ENCODE peak calls at places on chromosomes 3 and 15, in seven cellular contexts. One of them, this sample, is unnamed.

GRCh38 chr3:11159421-11159904 is 5.2 kb downstream of the HRH1 start:
- DNase-seq in right cardiac atrium: peak; percentile 56
- DNase-seq in testis: no peak
- DNase-seq in heart left ventricle: peak; percentile 70
- DNase-seq in GM23248: peak; percentile 96
- DNase-seq in brain microvascular endothelial cell: peak; percentile 40
- DNase-seq in tibial artery: peak; percentile 81
- DNase-seq in this sample: no peak

GRCh38 chr3:73624363-73625123 is at the start of gene PDZRN3:
- DNase-seq in right cardiac atrium: peak; percentile 86
- DNase-seq in testis: peak; percentile 81
- DNase-seq in heart left ventricle: peak; percentile 68
- DNase-seq in GM23248: peak; percentile 95
- DNase-seq in brain microvascular endothelial cell: peak; percentile 59
- DNase-seq in tibial artery: peak; percentile 40
- DNase-seq in this sample: peak; percentile 70

GRCh38 chr3:196341142-196341541 is 3.0 kb upstream of the TM4SF19 start:
- DNase-seq in right cardiac atrium: no peak
- DNase-seq in testis: no peak
- DNase-seq in heart left ventricle: no peak
- DNase-seq in GM23248: peak; percentile 60
- DNase-seq in brain microvascular endothelial cell: peak; percentile 72
- DNase-seq in tibial artery: no peak
- DNase-seq in this sample: no peak

GRCh38 chr3:59064728-59065127 is 14.9 kb upstream of the CFAP20DC start:
- DNase-seq in right cardiac atrium: no peak
- DNase-seq in testis: no peak
- DNase-seq in heart left ventricle: no peak
- DNase-seq in GM23248: no peak
- DNase-seq in brain microvascular endothelial cell: no peak
- DNase-seq in tibial artery: no peak
- DNase-seq in this sample: no peak

GRCh38 chr15:65211157-65211982 is at the start of gene CILP:
- DNase-seq in right cardiac atrium: peak; percentile 86
- DNase-seq in testis: peak; percentile 68
- DNase-seq in heart left ventricle: peak; percentile 61
- DNase-seq in GM23248: peak; percentile 41
- DNase-seq in brain microvascular endothelial cell: peak; percentile 45
- DNase-seq in tibial artery: peak; percentile 59
- DNase-seq in this sample: peak; percentile 37

GRCh38 chr3:42503957-42504333 is 1.5 kb downstream of the VIPR1 start:
- DNase-seq in right cardiac atrium: no peak
- DNase-seq in testis: peak; percentile 4
- DNase-seq in heart left ventricle: no peak
- DNase-seq in GM23248: no peak
- DNase-seq in brain microvascular endothelial cell: no peak
- DNase-seq in tibial artery: peak; percentile 11
- DNase-seq in this sample: no peak

GRCh38 chr3:11452988-11453847 is 181.0 kb downstream of the ATG7 start:
- DNase-seq in right cardiac atrium: peak; percentile 72
- DNase-seq in testis: no peak
- DNase-seq in heart left ventricle: no peak
- DNase-seq in GM23248: peak; percentile 80
- DNase-seq in brain microvascular endothelial cell: peak; percentile 77
- DNase-seq in tibial artery: no peak
- DNase-seq in this sample: no peak

GRCh38 chr3:72517804-72518442 is 330.3 kb downstream of the SHQ1 start:
- DNase-seq in right cardiac atrium: no peak
- DNase-seq in testis: no peak
- DNase-seq in heart left ventricle: no peak
- DNase-seq in GM23248: no peak
- DNase-seq in brain microvascular endothelial cell: no peak
- DNase-seq in tibial artery: no peak
- DNase-seq in this sample: no peak

GRCh38 chr3:60046212-60046611 is 996.4 kb upstream of the CFAP20DC start:
- DNase-seq in right cardiac atrium: no peak
- DNase-seq in testis: no peak
- DNase-seq in heart left ventricle: no peak
- DNase-seq in GM23248: no peak
- DNase-seq in brain microvascular endothelial cell: no peak
- DNase-seq in tibial artery: no peak
- DNase-seq in this sample: no peak

GRCh38 chr3:54574906-54575305 is 353.0 kb downstream of the LRTM1 start:
- DNase-seq in right cardiac atrium: no peak
- DNase-seq in testis: no peak
- DNase-seq in heart left ventricle: no peak
- DNase-seq in GM23248: no peak
- DNase-seq in brain microvascular endothelial cell: no peak
- DNase-seq in tibial artery: no peak
- DNase-seq in this sample: no peak

GRCh38 chr3:55596212-55596611 is 109.1 kb upstream of the WNT5A start:
- DNase-seq in right cardiac atrium: no peak
- DNase-seq in testis: no peak
- DNase-seq in heart left ventricle: no peak
- DNase-seq in GM23248: no peak
- DNase-seq in brain microvascular endothelial cell: no peak
- DNase-seq in tibial artery: no peak
- DNase-seq in this sample: no peak

GRCh38 chr3:178505832-178506231 is 30.4 kb upstream of the KCNMB2 start:
- DNase-seq in right cardiac atrium: no peak
- DNase-seq in testis: no peak
- DNase-seq in heart left ventricle: no peak
- DNase-seq in GM23248: no peak
- DNase-seq in brain microvascular endothelial cell: no peak
- DNase-seq in tibial artery: no peak
- DNase-seq in this sample: no peak

GRCh38 chr3:149850787-149851582 is 38.0 kb downstream of the RNF13 start:
- DNase-seq in right cardiac atrium: no peak
- DNase-seq in testis: no peak
- DNase-seq in heart left ventricle: no peak
- DNase-seq in GM23248: no peak
- DNase-seq in brain microvascular endothelial cell: no peak
- DNase-seq in tibial artery: no peak
- DNase-seq in this sample: peak; percentile 5

GRCh38 chr15:40093224-40093842 is 15.3 kb downstream of the BMF start:
- DNase-seq in right cardiac atrium: no peak
- DNase-seq in testis: no peak
- DNase-seq in heart left ventricle: no peak
- DNase-seq in GM23248: peak; percentile 62
- DNase-seq in brain microvascular endothelial cell: no peak
- DNase-seq in tibial artery: no peak
- DNase-seq in this sample: no peak

GRCh38 chr3:16739416-16740091 is 134.3 kb upstream of the DAZL start:
- DNase-seq in right cardiac atrium: no peak
- DNase-seq in testis: no peak
- DNase-seq in heart left ventricle: no peak
- DNase-seq in GM23248: peak; percentile 79
- DNase-seq in brain microvascular endothelial cell: no peak
- DNase-seq in tibial artery: no peak
- DNase-seq in this sample: no peak

GRCh38 chr3:106276755-106277612 is 408.2 kb upstream of the CBLB start:
- DNase-seq in right cardiac atrium: no peak
- DNase-seq in testis: no peak
- DNase-seq in heart left ventricle: no peak
- DNase-seq in GM23248: no peak
- DNase-seq in brain microvascular endothelial cell: no peak
- DNase-seq in tibial artery: no peak
- DNase-seq in this sample: no peak

GRCh38 chr3:129112308-129113052 is 9.1 kb downstream of the RAB43 start:
- DNase-seq in right cardiac atrium: no peak
- DNase-seq in testis: no peak
- DNase-seq in heart left ventricle: no peak
- DNase-seq in GM23248: peak; percentile 44
- DNase-seq in brain microvascular endothelial cell: peak; percentile 13
- DNase-seq in tibial artery: no peak
- DNase-seq in this sample: no peak

GRCh38 chr3:25372167-25372566 is 55.9 kb upstream of the RARB start:
- DNase-seq in right cardiac atrium: no peak
- DNase-seq in testis: no peak
- DNase-seq in heart left ventricle: no peak
- DNase-seq in GM23248: peak; percentile 29
- DNase-seq in brain microvascular endothelial cell: no peak
- DNase-seq in tibial artery: no peak
- DNase-seq in this sample: no peak

GRCh38 chr3:88574210-88574609 is 424.5 kb downstream of the C3orf38 start:
- DNase-seq in right cardiac atrium: no peak
- DNase-seq in testis: no peak
- DNase-seq in heart left ventricle: no peak
- DNase-seq in GM23248: no peak
- DNase-seq in brain microvascular endothelial cell: no peak
- DNase-seq in tibial artery: no peak
- DNase-seq in this sample: no peak

GRCh38 chr3:38738630-38739395 is 77.2 kb downstream of the SCN10A start:
- DNase-seq in right cardiac atrium: peak; percentile 53
- DNase-seq in testis: peak; percentile 78
- DNase-seq in heart left ventricle: no peak
- DNase-seq in GM23248: peak; percentile 62
- DNase-seq in brain microvascular endothelial cell: peak; percentile 58
- DNase-seq in tibial artery: peak; percentile 24
- DNase-seq in this sample: peak; percentile 16

GRCh38 chr3:107347717-107348116 is 29.5 kb upstream of the CCDC54 start:
- DNase-seq in right cardiac atrium: no peak
- DNase-seq in testis: no peak
- DNase-seq in heart left ventricle: no peak
- DNase-seq in GM23248: no peak
- DNase-seq in brain microvascular endothelial cell: no peak
- DNase-seq in tibial artery: no peak
- DNase-seq in this sample: no peak

GRCh38 chr3:196098365-196098764 is 16.5 kb upstream of the TFRC start:
- DNase-seq in right cardiac atrium: no peak
- DNase-seq in testis: no peak
- DNase-seq in heart left ventricle: no peak
- DNase-seq in GM23248: no peak
- DNase-seq in brain microvascular endothelial cell: no peak
- DNase-seq in tibial artery: no peak
- DNase-seq in this sample: no peak

GRCh38 chr15:49134683-49135341 is 20.6 kb downstream of the COPS2 start:
- DNase-seq in right cardiac atrium: no peak
- DNase-seq in testis: no peak
- DNase-seq in heart left ventricle: no peak
- DNase-seq in GM23248: no peak
- DNase-seq in brain microvascular endothelial cell: peak; percentile 4
- DNase-seq in tibial artery: no peak
- DNase-seq in this sample: no peak

GRCh38 chr3:123447416-123447748 is 1.5 kb downstream of the ADCY5 start:
- DNase-seq in right cardiac atrium: peak; percentile 59
- DNase-seq in testis: peak; percentile 21
- DNase-seq in heart left ventricle: peak; percentile 44
- DNase-seq in GM23248: no peak
- DNase-seq in brain microvascular endothelial cell: no peak
- DNase-seq in tibial artery: no peak
- DNase-seq in this sample: peak; percentile 37

GRCh38 chr3:123444744-123445143 is 4.1 kb downstream of the ADCY5 start:
- DNase-seq in right cardiac atrium: no peak
- DNase-seq in testis: no peak
- DNase-seq in heart left ventricle: no peak
- DNase-seq in GM23248: no peak
- DNase-seq in brain microvascular endothelial cell: no peak
- DNase-seq in tibial artery: no peak
- DNase-seq in this sample: no peak

GRCh38 chr3:123446610-123447109 is 2.2 kb downstream of the ADCY5 start:
- DNase-seq in right cardiac atrium: no peak
- DNase-seq in testis: no peak
- DNase-seq in heart left ventricle: no peak
- DNase-seq in GM23248: no peak
- DNase-seq in brain microvascular endothelial cell: no peak
- DNase-seq in tibial artery: no peak
- DNase-seq in this sample: no peak

GRCh38 chr3:123445702-123446101 is 3.2 kb downstream of the ADCY5 start:
- DNase-seq in right cardiac atrium: no peak
- DNase-seq in testis: no peak
- DNase-seq in heart left ventricle: no peak
- DNase-seq in GM23248: no peak
- DNase-seq in brain microvascular endothelial cell: no peak
- DNase-seq in tibial artery: no peak
- DNase-seq in this sample: no peak

DNA sequence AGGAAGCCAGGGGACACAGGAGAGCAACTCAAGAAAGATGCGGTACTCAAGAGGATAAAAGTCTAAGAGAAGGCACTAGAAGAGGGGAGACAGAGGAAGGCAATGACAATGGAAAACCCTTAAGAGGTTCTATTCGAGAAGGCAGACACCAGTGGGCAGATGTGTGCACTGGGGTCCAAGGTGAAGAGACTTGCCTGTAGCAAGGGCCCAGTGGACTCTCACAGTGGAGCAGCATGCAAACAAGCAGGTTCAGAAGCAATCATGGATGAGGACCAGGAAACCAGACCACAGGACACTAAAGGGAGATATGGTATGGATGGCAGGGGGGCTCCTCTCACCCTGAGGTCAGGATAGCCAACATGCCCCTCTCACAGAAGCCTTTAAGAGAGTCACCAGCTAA is 2.7 kb downstream of the ADCY5 start:
- DNase-seq in right cardiac atrium: no peak
- DNase-seq in testis: no peak
- DNase-seq in heart left ventricle: no peak
- DNase-seq in GM23248: no peak
- DNase-seq in brain microvascular endothelial cell: no peak
- DNase-seq in tibial artery: no peak
- DNase-seq in this sample: no peak
- H3K27me3 ChIP-seq in right cardiac atrium: no peaks in the 10 kb centered on the region
- H3K27me3 ChIP-seq in testis: no peaks in the 10 kb centered on the region
- H3K27me3 ChIP-seq in heart left ventricle: no peaks in the 10 kb centered on the region
- H3K27me3 ChIP-seq in GM23248: peaks cover 60% of the 10 kb centered on the region
- H3K27me3 ChIP-seq in brain microvascular endothelial cell: peaks cover 62% of the 10 kb centered on the region
- H3K27me3 ChIP-seq in tibial artery: no peaks in the 10 kb centered on the region
- H3K27me3 ChIP-seq in this sample: peaks cover 7% of the 10 kb centered on the region

DNA sequence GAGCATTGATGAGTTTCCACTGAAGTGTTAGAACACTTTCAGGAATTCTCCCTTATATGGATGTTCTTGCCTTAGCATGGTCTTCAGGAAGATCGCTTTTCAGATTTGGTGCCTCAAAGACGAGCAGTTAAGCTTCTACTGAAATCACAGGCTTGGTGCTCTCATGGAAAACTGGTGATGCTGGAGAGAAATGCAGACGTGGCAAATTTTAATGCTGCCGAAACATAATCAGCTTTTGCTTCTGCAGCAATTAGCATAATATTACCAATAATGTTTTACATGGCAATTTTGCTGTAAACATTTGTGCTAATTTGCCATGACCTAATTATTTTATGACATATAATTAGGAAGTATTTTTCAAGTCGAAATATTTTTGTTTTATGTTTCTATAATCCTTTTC is 507.0 kb upstream of the PPP2R3A start:
- DNase-seq in right cardiac atrium: no peak
- DNase-seq in testis: no peak
- DNase-seq in heart left ventricle: no peak
- DNase-seq in GM23248: no peak
- DNase-seq in brain microvascular endothelial cell: no peak
- DNase-seq in tibial artery: no peak
- DNase-seq in this sample: no peak
- H3K27me3 ChIP-seq in right cardiac atrium: no peaks in the 10 kb centered on the region
- H3K27me3 ChIP-seq in testis: no peaks in the 10 kb centered on the region
- H3K27me3 ChIP-seq in heart left ventricle: no peaks in the 10 kb centered on the region
- H3K27me3 ChIP-seq in GM23248: no peaks in the 10 kb centered on the region
- H3K27me3 ChIP-seq in brain microvascular endothelial cell: no peaks in the 10 kb centered on the region
- H3K27me3 ChIP-seq in tibial artery: no peaks in the 10 kb centered on the region
- H3K27me3 ChIP-seq in this sample: no peaks in the 10 kb centered on the region

GRCh38 chr3:44437800-44438199 is 39.7 kb downstream of the ZNF445 start:
- DNase-seq in right cardiac atrium: no peak
- DNase-seq in testis: no peak
- DNase-seq in heart left ventricle: no peak
- DNase-seq in GM23248: no peak
- DNase-seq in brain microvascular endothelial cell: no peak
- DNase-seq in tibial artery: no peak
- DNase-seq in this sample: no peak
- H3K27me3 ChIP-seq in right cardiac atrium: no peaks in the 10 kb centered on the region
- H3K27me3 ChIP-seq in testis: no peaks in the 10 kb centered on the region
- H3K27me3 ChIP-seq in heart left ventricle: no peaks in the 10 kb centered on the region
- H3K27me3 ChIP-seq in GM23248: no peaks in the 10 kb centered on the region
- H3K27me3 ChIP-seq in brain microvascular endothelial cell: no peaks in the 10 kb centered on the region
- H3K27me3 ChIP-seq in tibial artery: no peaks in the 10 kb centered on the region
- H3K27me3 ChIP-seq in this sample: no peaks in the 10 kb centered on the region

GRCh38 chr3:190737451-190737850 is 125.0 kb downstream of the GMNC start:
- DNase-seq in right cardiac atrium: no peak
- DNase-seq in testis: no peak
- DNase-seq in heart left ventricle: no peak
- DNase-seq in GM23248: no peak
- DNase-seq in brain microvascular endothelial cell: no peak
- DNase-seq in tibial artery: no peak
- DNase-seq in this sample: no peak
- H3K27me3 ChIP-seq in right cardiac atrium: no peaks in the 10 kb centered on the region
- H3K27me3 ChIP-seq in testis: no peaks in the 10 kb centered on the region
- H3K27me3 ChIP-seq in heart left ventricle: no peaks in the 10 kb centered on the region
- H3K27me3 ChIP-seq in GM23248: no peaks in the 10 kb centered on the region
- H3K27me3 ChIP-seq in brain microvascular endothelial cell: no peaks in the 10 kb centered on the region
- H3K27me3 ChIP-seq in tibial artery: no peaks in the 10 kb centered on the region
- H3K27me3 ChIP-seq in this sample: no peaks in the 10 kb centered on the region

This sample was measured in heart right ventricle.